ENCODE peak calls at places on chromosomes 6 and 20, in four cellular contexts. One of them, this sample, is unnamed. For H3K9me3 and H3K36me3, the result is how much of the 10 kb centered on the place peaks cover.

GRCh38 chr20:63100401-63100925 is 93.7 kb upstream of the BHLHE23 start:
- DNase-seq in mammary epithelial cell: no peak
- DNase-seq in GM12878: no peak
- DNase-seq in neural progenitor cell: no peak
- DNase-seq in this sample: no peak

GRCh38 chr20:36454664-36455427 is 86.5 kb upstream of the MYL9 start:
- DNase-seq in mammary epithelial cell: no peak
- DNase-seq in neural progenitor cell: peak
- DNase-seq in GM12878: no peak
- DNase-seq in this sample: peak

GRCh38 chr6:81772741-81773140 is 20.3 kb upstream of the TENT5A start:
- DNase-seq in mammary epithelial cell: peak
- DNase-seq in GM12878: peak
- DNase-seq in neural progenitor cell: no peak
- DNase-seq in this sample: no peak

GRCh38 chr6:103273048-103273447 is 1586.7 kb downstream of the HACE1 start:
- DNase-seq in mammary epithelial cell: no peak
- DNase-seq in neural progenitor cell: peak
- DNase-seq in GM12878: no peak
- DNase-seq in this sample: no peak

GRCh38 chr6:82166493-82166892 is 81.1 kb downstream of the IBTK start:
- DNase-seq in mammary epithelial cell: no peak
- DNase-seq in neural progenitor cell: no peak
- DNase-seq in GM12878: no peak
- DNase-seq in this sample: no peak

GRCh38 chr20:50673146-50673830 is 18.1 kb downstream of the RIPOR3 start:
- DNase-seq in GM12878: no peak
- DNase-seq in neural progenitor cell: no peak
- DNase-seq in mammary epithelial cell: no peak
- DNase-seq in this sample: no peak

GRCh38 chr20:6277661-6278060 is 154.8 kb upstream of the FERMT1 start:
- DNase-seq in mammary epithelial cell: no peak
- DNase-seq in neural progenitor cell: no peak
- DNase-seq in GM12878: no peak
- DNase-seq in this sample: peak

GRCh38 chr20:58457083-58457680 is 58.0 kb downstream of the APCDD1L start:
- DNase-seq in mammary epithelial cell: no peak
- DNase-seq in GM12878: no peak
- DNase-seq in neural progenitor cell: no peak
- DNase-seq in this sample: no peak

GRCh38 chr6:7770111-7770510 is 44.2 kb downstream of the BMP6 start:
- DNase-seq in neural progenitor cell: no peak
- DNase-seq in GM12878: no peak
- DNase-seq in mammary epithelial cell: no peak
- DNase-seq in this sample: no peak

GRCh38 chr20:17226410-17227198 is at the start of gene PCSK2:
- DNase-seq in GM12878: no peak
- DNase-seq in neural progenitor cell: peak
- DNase-seq in mammary epithelial cell: peak
- DNase-seq in this sample: peak

GRCh38 chr20:45174434-45175364 is at the start of gene PI3:
- DNase-seq in GM12878: no peak
- DNase-seq in mammary epithelial cell: peak
- DNase-seq in neural progenitor cell: no peak
- DNase-seq in this sample: no peak

GRCh38 chr20:63706852-63707557 is 771 bp downstream of the ARFRP1 start:
- DNase-seq in GM12878: no peak
- DNase-seq in neural progenitor cell: peak
- DNase-seq in mammary epithelial cell: peak
- DNase-seq in this sample: peak

GRCh38 chr6:45577836-45578504 is 200.2 kb upstream of the SUPT3H start:
- DNase-seq in GM12878: no peak
- DNase-seq in mammary epithelial cell: no peak
- DNase-seq in neural progenitor cell: no peak
- DNase-seq in this sample: no peak

GRCh38 chr6:131787955-131788712 is 19.7 kb upstream of the ENPP1 start:
- DNase-seq in GM12878: no peak
- DNase-seq in neural progenitor cell: peak
- DNase-seq in mammary epithelial cell: no peak
- DNase-seq in this sample: peak

GRCh38 chr20:62242196-62242595 is 3.9 kb downstream of the OSBPL2 start:
- DNase-seq in neural progenitor cell: no peak
- DNase-seq in GM12878: no peak
- DNase-seq in mammary epithelial cell: no peak
- DNase-seq in this sample: no peak

GRCh38 chr6:27296106-27296783 is 15.8 kb downstream of the POM121L2 start:
- DNase-seq in GM12878: no peak
- DNase-seq in mammary epithelial cell: peak
- DNase-seq in neural progenitor cell: peak
- DNase-seq in this sample: peak

GRCh38 chr20:25285091-25285647 is 37.3 kb downstream of the PYGB start:
- DNase-seq in mammary epithelial cell: no peak
- DNase-seq in GM12878: no peak
- DNase-seq in neural progenitor cell: no peak
- DNase-seq in this sample: peak

GRCh38 chr6:145729887-145730286 is 5.4 kb downstream of the EPM2A start:
- DNase-seq in GM12878: no peak
- DNase-seq in neural progenitor cell: no peak
- DNase-seq in mammary epithelial cell: no peak
- DNase-seq in this sample: no peak

GRCh38 chr6:52576054-52576391 is 837 bp downstream of the TRAM2 start:
- DNase-seq in GM12878: no peak
- DNase-seq in mammary epithelial cell: no peak
- DNase-seq in neural progenitor cell: no peak
- DNase-seq in this sample: no peak

GRCh38 chr20:38473353-38473795 is 731 bp downstream of the RALGAPB start:
- DNase-seq in GM12878: no peak
- DNase-seq in mammary epithelial cell: no peak
- DNase-seq in neural progenitor cell: peak
- DNase-seq in this sample: no peak

GRCh38 chr20:24102290-24102689 is 113.7 kb upstream of the GGTLC1 start:
- DNase-seq in GM12878: no peak
- DNase-seq in mammary epithelial cell: no peak
- DNase-seq in neural progenitor cell: peak
- DNase-seq in this sample: peak

GRCh38 chr20:14055127-14055742 is 59.9 kb downstream of the MACROD2 start:
- DNase-seq in neural progenitor cell: peak
- DNase-seq in GM12878: no peak
- DNase-seq in mammary epithelial cell: peak
- DNase-seq in this sample: no peak

GRCh38 chr20:10167025-10167424 is 51.6 kb upstream of the SNAP25 start:
- DNase-seq in neural progenitor cell: no peak
- DNase-seq in GM12878: no peak
- DNase-seq in mammary epithelial cell: no peak
- DNase-seq in this sample: no peak

GRCh38 chr20:59042151-59042795 is at the start of gene PRELID3B:
- DNase-seq in mammary epithelial cell: peak
- DNase-seq in GM12878: no peak
- DNase-seq in neural progenitor cell: peak
- DNase-seq in this sample: no peak

GRCh38 chr6:125858427-125859320 is 67.9 kb downstream of the NCOA7 start:
- DNase-seq in mammary epithelial cell: peak
- DNase-seq in neural progenitor cell: peak
- DNase-seq in GM12878: no peak
- DNase-seq in this sample: peak

GRCh38 chr20:11958852-11959251 is 41.2 kb downstream of the BTBD3 start:
- DNase-seq in GM12878: no peak
- DNase-seq in neural progenitor cell: no peak
- DNase-seq in mammary epithelial cell: no peak
- DNase-seq in this sample: no peak

GRCh38 chr20:58406422-58407001 is 17.5 kb downstream of the VAPB start:
- DNase-seq in mammary epithelial cell: no peak
- DNase-seq in GM12878: no peak
- DNase-seq in neural progenitor cell: no peak
- DNase-seq in this sample: no peak

GRCh38 chr6:80143312-80143960 is 37.0 kb downstream of the BCKDHB start:
- DNase-seq in GM12878: no peak
- DNase-seq in neural progenitor cell: no peak
- DNase-seq in mammary epithelial cell: peak
- DNase-seq in this sample: no peak

GRCh38 chr6:1871936-1872335 is 262.2 kb downstream of the FOXC1 start:
- DNase-seq in mammary epithelial cell: no peak
- DNase-seq in GM12878: no peak
- DNase-seq in neural progenitor cell: peak
- DNase-seq in this sample: peak

GRCh38 chr6:41584668-41585205 is 38.6 kb downstream of the FOXP4 start:
- DNase-seq in mammary epithelial cell: no peak
- DNase-seq in GM12878: no peak
- DNase-seq in neural progenitor cell: peak
- DNase-seq in this sample: peak

GRCh38 chr20:536426-537012 is 7.1 kb downstream of the CSNK2A1 start:
- DNase-seq in mammary epithelial cell: no peak
- DNase-seq in neural progenitor cell: no peak
- DNase-seq in GM12878: no peak
- DNase-seq in this sample: no peak

GRCh38 chr20:24701027-24701426 is 231.6 kb downstream of the SYNDIG1 start:
- DNase-seq in GM12878: no peak
- DNase-seq in neural progenitor cell: no peak
- DNase-seq in mammary epithelial cell: no peak
- DNase-seq in this sample: peak

GRCh38 chr6:105560611-105561066 is 157.8 kb upstream of the PREP start:
- DNase-seq in neural progenitor cell: no peak
- DNase-seq in GM12878: peak
- DNase-seq in mammary epithelial cell: peak
- DNase-seq in this sample: no peak

GRCh38 chr6:121627761-121628160 is 192.3 kb downstream of the GJA1 start:
- DNase-seq in GM12878: no peak
- DNase-seq in mammary epithelial cell: peak
- DNase-seq in neural progenitor cell: peak
- DNase-seq in this sample: no peak

GRCh38 chr6:121639041-121639440 is 203.6 kb downstream of the GJA1 start:
- DNase-seq in mammary epithelial cell: no peak
- DNase-seq in GM12878: no peak
- DNase-seq in neural progenitor cell: no peak
- DNase-seq in this sample: no peak

GRCh38 chr6:121630716-121631115 is 195.3 kb downstream of the GJA1 start:
- DNase-seq in GM12878: no peak
- DNase-seq in mammary epithelial cell: peak
- DNase-seq in neural progenitor cell: no peak
- DNase-seq in this sample: no peak

GRCh38 chr6:121635355-121635754 is 199.9 kb downstream of the GJA1 start:
- DNase-seq in mammary epithelial cell: no peak
- DNase-seq in GM12878: no peak
- DNase-seq in neural progenitor cell: no peak
- DNase-seq in this sample: no peak

DNA sequence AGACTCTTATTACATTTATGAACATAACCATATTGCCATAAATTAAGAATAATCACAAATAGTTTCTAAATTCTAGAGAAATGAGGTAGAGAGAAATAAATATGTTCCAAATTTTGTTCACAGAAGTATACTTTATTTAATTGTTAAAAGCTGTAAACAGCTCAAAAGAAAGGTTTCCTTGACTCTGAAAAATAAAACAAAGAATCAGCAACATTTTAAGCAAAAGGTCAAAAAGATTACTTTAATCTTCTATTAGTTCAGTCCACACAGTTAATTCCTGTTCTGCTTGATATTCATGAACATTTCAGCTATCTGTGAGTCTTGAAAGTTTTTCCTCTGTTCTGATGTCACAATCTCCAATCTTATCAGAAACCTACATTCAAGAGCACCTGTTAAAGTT is 197.9 kb downstream of the GJA1 start:
- DNase-seq in neural progenitor cell: no peak
- DNase-seq in mammary epithelial cell: no peak
- DNase-seq in GM12878: no peak
- DNase-seq in this sample: no peak
- H3K9me3 ChIP-seq in neural progenitor cell: under half
- H3K9me3 ChIP-seq in mammary epithelial cell: under half
- H3K9me3 ChIP-seq in GM12878: under half
- H3K9me3 ChIP-seq in this sample: half or more

GRCh38 chr20:32845786-32846185 is 12.9 kb upstream of the EFCAB8 start:
- DNase-seq in GM12878: no peak
- DNase-seq in neural progenitor cell: no peak
- DNase-seq in mammary epithelial cell: peak
- DNase-seq in this sample: no peak
- H3K36me3 ChIP-seq in GM12878: under half
- H3K36me3 ChIP-seq in neural progenitor cell: under half
- H3K36me3 ChIP-seq in mammary epithelial cell: under half
- H3K36me3 ChIP-seq in this sample: half or more

GRCh38 chr20:47347661-47348462 is 8.6 kb downstream of the ZMYND8 start:
- DNase-seq in GM12878: no peak
- DNase-seq in neural progenitor cell: no peak
- DNase-seq in mammary epithelial cell: no peak
- DNase-seq in this sample: no peak

GRCh38 chr20:47350181-47350550 is 6.3 kb downstream of the ZMYND8 start:
- DNase-seq in neural progenitor cell: no peak
- DNase-seq in GM12878: no peak
- DNase-seq in mammary epithelial cell: no peak
- DNase-seq in this sample: no peak

GRCh38 chr20:47348539-47349142 is 7.9 kb downstream of the ZMYND8 start:
- DNase-seq in GM12878: no peak
- DNase-seq in mammary epithelial cell: no peak
- DNase-seq in neural progenitor cell: peak
- DNase-seq in this sample: peak

GRCh38 chr20:47350691-47351545 is 5.6 kb downstream of the ZMYND8 start:
- DNase-seq in neural progenitor cell: peak
- DNase-seq in GM12878: no peak
- DNase-seq in mammary epithelial cell: no peak
- DNase-seq in this sample: no peak

GRCh38 chr20:47349365-47350180 is 6.9 kb downstream of the ZMYND8 start:
- DNase-seq in neural progenitor cell: peak
- DNase-seq in GM12878: no peak
- DNase-seq in mammary epithelial cell: no peak
- DNase-seq in this sample: no peak
- H3K9ac ChIP-seq in neural progenitor cell: no peak
- H3K9ac ChIP-seq in GM12878: peak
- H3K9ac ChIP-seq in mammary epithelial cell: no peak
- H3K9ac ChIP-seq in this sample: peak

GRCh38 chr6:107936162-107936909 is 21.7 kb downstream of the SEC63 start:
- DNase-seq in neural progenitor cell: no peak
- DNase-seq in mammary epithelial cell: no peak
- DNase-seq in GM12878: no peak
- DNase-seq in this sample: no peak
- H3K9me3 ChIP-seq in neural progenitor cell: under half
- H3K9me3 ChIP-seq in mammary epithelial cell: under half
- H3K9me3 ChIP-seq in GM12878: under half
- H3K9me3 ChIP-seq in this sample: under half